ENCODE peak calls at places on chromosomes 4 and X, in seven cellular contexts. P is tibial nerve, I is astrocyte of the spinal cord, E is endodermal cell, X is foreskin fibroblast, T is tibial artery, U is ovary. A is an unnamed sample.

GRCh38 chr4:25535278-25535677 is 120.4 kb upstream of the SLC34A2 start:
- DNase-seq in P (no peak), I (no peak), E (peak), X (no peak), T (no peak), U (no peak), A (no peak)

GRCh38 chr4:61918507-61919462 is 718.7 kb downstream of the ADGRL3 start:
- DNase-seq in P (no peak), I (no peak), E (no peak), X (no peak), T (no peak), U (no peak), A (no peak)

GRCh38 chrX:120358687-120359086 is 3.2 kb upstream of the ATP1B4 start:
- DNase-seq in P (no peak), I (peak), E (no peak), X (no peak), T (no peak), U (no peak), A (peak)

GRCh38 chrX:9875801-9876200 is 89.6 kb downstream of the SHROOM2 start:
- DNase-seq in P (no peak), I (no peak), E (no peak), X (no peak), T (no peak), U (no peak), A (no peak)

GRCh38 chr4:124633285-124633941 is 79.1 kb downstream of the ANKRD50 start:
- DNase-seq in P (no peak), I (no peak), E (no peak), X (no peak), T (no peak), U (no peak), A (peak)

GRCh38 chr4:2862528-2862927 is 18.9 kb downstream of the ADD1 start:
- DNase-seq in P (no peak), I (peak), E (peak), X (no peak), T (no peak), U (no peak), A (peak)

GRCh38 chr4:159308571-159309340 is 205.9 kb downstream of the RAPGEF2 start:
- DNase-seq in P (no peak), I (peak), E (no peak), X (peak), T (no peak), U (no peak), A (peak)

GRCh38 chr4:81651500-81651899 is 179.8 kb upstream of the RASGEF1B start:
- DNase-seq in P (no peak), I (no peak), E (no peak), X (no peak), T (no peak), U (no peak), A (peak)

GRCh38 chr4:136754810-136755530 is 777.3 kb downstream of the PCDH18 start:
- DNase-seq in P (no peak), I (no peak), E (no peak), X (no peak), T (no peak), U (no peak), A (no peak)

GRCh38 chr4:121789960-121790829 is 10.9 kb upstream of the EXOSC9 start:
- DNase-seq in P (no peak), I (peak), E (no peak), X (peak), T (no peak), U (no peak), A (peak)

GRCh38 chrX:43750248-43750676 is 94.2 kb downstream of the MAOA start:
- DNase-seq in P (peak), I (peak), E (peak), X (peak), T (peak), U (peak), A (peak)

GRCh38 chr4:114229721-114230120 is 250.3 kb upstream of the ARSJ start:
- DNase-seq in P (no peak), I (no peak), E (no peak), X (no peak), T (no peak), U (no peak), A (no peak)

GRCh38 chrX:47595701-47596655 is 13.7 kb downstream of the TIMP1 start:
- DNase-seq in P (no peak), I (peak), E (no peak), X (peak), T (peak), U (no peak), A (peak)

GRCh38 chrX:19888419-19888879 is 1.0 kb upstream of the SH3KBP1 start:
- DNase-seq in P (no peak), I (peak), E (peak), X (peak), T (peak), U (peak), A (peak)

GRCh38 chr4:76067652-76068286 is 6.7 kb upstream of the ART3 start:
- DNase-seq in P (peak), I (peak), E (peak), X (peak), T (peak), U (peak), A (peak)

GRCh38 chr4:38514465-38515146 is 149.4 kb upstream of the KLF3 start:
- DNase-seq in P (no peak), I (no peak), E (no peak), X (no peak), T (no peak), U (no peak), A (no peak)

GRCh38 chrX:29690061-29690460 is 525.3 kb upstream of the MAGEB2 start:
- DNase-seq in P (no peak), I (peak), E (no peak), X (no peak), T (no peak), U (no peak), A (peak)

GRCh38 chrX:39327255-39327654 is 526.0 kb downstream of the MID1IP1 start:
- DNase-seq in P (no peak), I (no peak), E (no peak), X (no peak), T (no peak), U (no peak), A (no peak)

GRCh38 chr4:5812506-5813229 is 80.2 kb downstream of the CRMP1 start:
- DNase-seq in P (no peak), I (peak), E (peak), X (peak), T (no peak), U (no peak), A (peak)

GRCh38 chr4:52836653-52837052 is 25.5 kb upstream of the RASL11B start:
- DNase-seq in P (no peak), I (no peak), E (no peak), X (peak), T (no peak), U (no peak), A (no peak)

GRCh38 chr4:103673983-103674382 is 45.8 kb downstream of the TACR3 start:
- DNase-seq in P (no peak), I (peak), E (no peak), X (no peak), T (no peak), U (no peak), A (peak)

GRCh38 chr4:1200425-1201035 is 28.1 kb upstream of the SPON2 start:
- DNase-seq in P (peak), I (peak), E (peak), X (peak), T (peak), U (peak), A (no peak)

GRCh38 chr4:177769155-177769554 is 326.9 kb upstream of the AGA start:
- DNase-seq in P (no peak), I (no peak), E (no peak), X (no peak), T (no peak), U (no peak), A (peak)

GRCh38 chrX:11470231-11470630 is 177.0 kb downstream of the AMELX start:
- DNase-seq in P (no peak), I (peak), E (no peak), X (peak), T (no peak), U (no peak), A (peak)

GRCh38 chrX:10756365-10756915 is 136.1 kb upstream of the MID1 start:
- DNase-seq in P (no peak), I (peak), E (no peak), X (peak), T (no peak), U (peak), A (peak)

GRCh38 chr4:41360214-41360910 is 103.6 kb downstream of the UCHL1 start:
- DNase-seq in P (peak), I (peak), E (peak), X (peak), T (peak), U (peak), A (peak)

GRCh38 chr4:41362647-41363383 is 106.1 kb downstream of the UCHL1 start:
- DNase-seq in P (no peak), I (no peak), E (peak), X (no peak), T (no peak), U (no peak), A (no peak)

GRCh38 chr4:41359836-41360213 is 103.1 kb downstream of the UCHL1 start:
- DNase-seq in P (no peak), I (no peak), E (no peak), X (no peak), T (no peak), U (no peak), A (no peak)

GRCh38 chr4:41361831-41362646 is 105.3 kb downstream of the UCHL1 start:
- DNase-seq in P (no peak), I (no peak), E (no peak), X (no peak), T (no peak), U (no peak), A (no peak)

DNA sequence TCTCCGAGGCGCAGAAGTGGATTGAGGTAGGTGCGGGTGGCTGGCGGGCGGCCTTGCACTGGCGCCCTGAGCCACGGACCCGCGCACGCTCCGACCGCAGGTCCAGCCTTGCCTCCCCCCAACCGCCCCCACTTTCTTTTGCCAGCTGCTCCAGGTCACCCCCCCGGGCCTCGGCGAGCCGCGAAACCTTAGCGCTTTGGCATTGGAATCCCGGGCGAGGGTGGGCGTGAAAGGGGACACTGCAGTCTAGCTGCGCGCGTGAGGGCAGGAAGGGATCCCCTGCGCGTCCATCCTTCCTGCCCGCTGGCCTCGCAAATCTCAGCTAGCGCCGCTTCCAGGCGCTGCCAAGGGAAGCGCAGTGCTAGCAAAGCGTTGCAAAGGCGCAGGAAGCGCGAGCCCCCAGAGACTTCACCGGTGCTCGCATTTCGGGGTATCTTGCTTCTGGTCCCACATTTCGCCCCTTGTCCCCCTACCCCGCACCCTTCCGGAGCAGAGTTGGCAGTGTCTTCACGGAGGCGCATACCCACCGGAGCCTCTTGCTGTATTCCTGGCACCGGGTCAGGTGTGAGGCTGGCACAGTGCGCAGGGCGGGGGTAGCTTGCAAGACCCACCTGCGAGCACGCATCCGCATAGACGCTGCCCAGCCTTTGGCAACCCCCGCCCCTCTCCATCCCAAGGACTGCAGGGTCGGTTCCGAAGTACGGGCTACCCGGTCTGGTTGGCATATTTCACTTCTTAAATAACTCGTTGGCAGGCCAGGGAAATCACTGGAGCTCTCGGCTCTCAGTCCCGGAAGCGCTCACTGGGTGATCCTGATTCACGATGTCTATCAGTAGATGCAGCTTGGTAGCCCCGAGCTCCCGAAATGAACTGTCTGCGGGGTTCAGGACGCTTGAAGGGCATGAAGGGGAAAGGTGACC is 104.4 kb downstream of the UCHL1 start:
- DNase-seq in P (no peak), I (peak), E (peak), X (peak), T (peak), U (peak), A (peak)
- H3K4me3 ChIP-seq in P (peak), I (peak), E (peak), X (peak), T (peak), U (peak), A (peak)

GRCh38 chrX:151714367-151714766 is 1.5 kb upstream of the FATE1 start:
- DNase-seq in P (no peak), I (no peak), E (no peak), X (no peak), T (no peak), U (no peak), A (no peak)

GRCh38 chrX:151711787-151712186 is 4.0 kb upstream of the FATE1 start:
- DNase-seq in P (no peak), I (no peak), E (peak), X (no peak), T (no peak), U (no peak), A (no peak)

GRCh38 chrX:151715735-151716134 is at the start of gene FATE1:
- DNase-seq in P (no peak), I (no peak), E (no peak), X (no peak), T (no peak), U (no peak), A (no peak)

GRCh38 chrX:151712253-151712652 is 3.6 kb upstream of the FATE1 start:
- DNase-seq in P (no peak), I (no peak), E (no peak), X (no peak), T (no peak), U (no peak), A (no peak)

GRCh38 chrX:151713859-151714258 is 2.0 kb upstream of the FATE1 start:
- DNase-seq in P (no peak), I (no peak), E (peak), X (no peak), T (no peak), U (no peak), A (peak)
- TF ChIP-seq CTCF in P (no peak), I (peak), E (peak), X (peak), T (no peak), U (no peak), A (peak)

GRCh38 chrX:65821721-65822496 is 154.5 kb downstream of the MSN start:
- DNase-seq in P (no peak), I (no peak), E (no peak), X (no peak), T (no peak), U (no peak), A (peak)
- H3K4me3 ChIP-seq in P (peak), I (no peak), E (no peak), X (no peak), T (peak), U (peak), A (no peak)

GRCh38 chrX:152652060-152652459 is 14.4 kb downstream of the GABRQ start:
- DNase-seq in P (no peak), I (no peak), E (no peak), X (no peak), T (no peak), U (no peak), A (no peak)
- TF ChIP-seq CTCF in P (no peak), I (no peak), E (no peak), X (no peak), T (no peak), U (no peak), A (no peak)

DNA sequence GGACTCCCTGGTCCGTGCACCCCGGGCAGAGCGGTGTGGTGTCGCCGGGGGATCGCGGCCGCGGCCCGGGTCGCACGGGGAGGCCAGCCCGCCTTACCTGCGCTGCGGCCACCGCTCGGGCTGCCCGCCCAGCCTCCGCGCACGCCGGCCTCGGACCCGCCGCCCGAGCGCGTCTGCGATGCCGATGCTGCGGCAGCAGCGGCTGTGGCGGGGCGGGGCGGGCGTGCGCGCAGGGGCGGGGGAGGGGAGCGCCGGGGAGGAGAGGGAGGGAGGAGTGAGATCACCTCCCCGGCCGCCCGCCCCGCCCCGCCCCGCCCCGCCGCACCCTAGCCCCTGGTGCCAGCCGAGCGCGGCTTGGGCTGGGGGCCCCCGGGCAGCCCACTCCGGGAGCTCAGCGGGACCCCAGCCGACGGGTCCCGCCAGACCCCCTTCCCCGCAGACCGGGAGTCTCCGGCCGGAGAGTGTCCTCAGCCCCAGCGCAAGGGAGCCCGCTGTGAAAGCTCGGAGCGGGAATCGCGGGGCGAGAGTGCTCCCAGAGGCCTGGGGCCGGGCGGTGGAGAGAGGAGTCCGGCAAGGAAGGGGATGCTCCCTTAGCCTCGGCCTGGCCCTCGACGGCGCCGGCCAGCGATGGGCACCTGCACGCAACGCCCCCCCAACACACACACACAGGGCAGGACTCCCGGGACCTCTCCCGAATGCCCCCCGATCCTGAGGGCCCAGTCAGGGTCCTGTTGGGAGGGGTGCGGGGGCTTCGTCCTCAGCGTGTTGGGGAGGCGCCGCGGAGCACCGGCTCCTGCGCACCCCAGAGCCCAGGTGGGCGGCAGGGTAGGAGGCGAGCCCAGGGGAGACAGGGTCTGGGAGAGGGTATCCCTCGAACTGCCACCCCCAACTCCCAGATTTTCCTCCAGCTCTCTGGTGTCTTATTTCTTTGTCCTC is at the start of gene L1CAM:
- DNase-seq in P (no peak), I (no peak), E (peak), X (no peak), T (no peak), U (no peak), A (peak)
- H3K4me3 ChIP-seq in P (peak), I (no peak), E (no peak), X (peak), T (peak), U (no peak), A (no peak)

DNA sequence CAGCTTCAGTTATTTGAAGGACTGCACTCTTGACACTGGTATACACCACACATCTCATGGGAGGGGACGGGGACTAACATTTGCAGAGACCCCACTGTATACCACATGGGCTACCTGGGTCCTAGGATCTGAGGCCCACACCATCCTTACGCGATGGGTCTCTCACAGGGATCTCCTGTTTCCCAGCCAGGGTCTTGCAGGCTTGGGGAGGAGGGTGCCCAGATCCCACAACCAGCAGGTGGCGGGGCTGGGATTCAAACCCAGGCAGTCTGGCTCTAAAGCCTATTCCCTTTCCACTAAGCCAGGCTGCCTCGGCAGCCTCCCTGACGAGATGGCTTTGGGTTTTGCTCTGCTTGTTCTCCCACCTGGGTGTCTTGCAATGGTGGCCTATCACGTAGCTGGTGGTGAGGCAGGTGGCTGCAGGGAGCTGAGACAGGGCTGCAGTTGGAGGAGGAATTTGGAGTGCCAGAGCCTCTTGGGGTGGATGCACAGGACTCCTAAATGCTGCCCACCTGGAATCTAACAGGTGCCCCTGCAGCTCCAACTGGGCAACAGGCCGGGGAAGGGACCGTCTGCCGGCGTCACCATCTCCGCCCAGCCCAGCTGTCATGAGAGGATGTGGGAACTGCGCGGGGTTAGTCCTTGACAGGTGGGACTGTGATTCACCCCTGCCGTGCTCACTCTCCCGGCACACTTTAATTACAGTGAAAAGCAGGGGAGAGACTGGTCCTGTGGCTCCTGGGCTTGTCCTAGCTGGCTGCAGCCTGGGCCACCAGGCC is 110.7 kb downstream of the PSAPL1 start:
- DNase-seq in P (no peak), I (no peak), E (no peak), X (no peak), T (no peak), U (no peak), A (no peak)
- TF ChIP-seq CTCF in P (no peak), I (peak), E (no peak), X (no peak), T (no peak), U (no peak), A (no peak)

DNA sequence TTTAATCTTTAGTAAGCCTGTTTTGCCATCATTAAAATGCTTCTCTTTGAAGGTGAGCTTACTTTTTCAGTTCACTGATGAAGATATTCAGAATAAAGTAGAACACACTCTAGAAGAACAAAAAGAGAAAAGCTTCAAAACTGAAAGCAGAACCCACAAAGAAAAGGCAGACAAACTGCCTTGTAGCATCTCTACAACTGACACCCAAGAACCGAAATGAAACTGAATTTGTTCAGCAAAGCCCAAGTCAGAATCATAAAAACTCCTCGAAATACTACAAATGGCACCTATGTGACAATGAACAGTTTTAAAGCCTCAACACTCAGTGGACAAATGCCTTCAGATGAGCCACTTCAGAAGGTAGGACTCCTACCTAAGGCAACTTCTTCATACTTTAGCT is 83.6 kb downstream of the MAML3 start:
- DNase-seq in P (no peak), I (no peak), E (no peak), X (no peak), T (no peak), U (no peak), A (no peak)
- H3K4me3 ChIP-seq in P (no peak), I (no peak), E (no peak), X (no peak), T (no peak), U (no peak), A (no peak)

GRCh38 chr4:183407128-183407585 is 37.3 kb upstream of the CDKN2AIP start:
- DNase-seq in P (peak), I (peak), E (peak), X (peak), T (peak), U (peak), A (peak)
- TF ChIP-seq CTCF in P (peak), I (peak), E (peak), X (peak), T (peak), U (peak), A (peak)

GRCh38 chr4:21304061-21304541 is 603.8 kb downstream of the PACRGL start:
- DNase-seq in P (no peak), I (no peak), E (peak), X (no peak), T (no peak), U (peak), A (no peak)
- H3K4me3 ChIP-seq in P (no peak), I (no peak), E (peak), X (no peak), T (no peak), U (peak), A (no peak)

A was measured in epithelial cell of esophagus.